ENCODE peak calls at places on chromosomes 6 and 20, in six cellular contexts. One of them, this sample, is unnamed.

GRCh38 chr6:168742146-168742782 is 301.3 kb downstream of the SMOC2 start:
- DNase-seq in HepG2: no peak
- DNase-seq in K562: no peak
- DNase-seq in HCT116: no peak
- DNase-seq in H1: no peak
- DNase-seq in GM12878: no peak
- DNase-seq in this sample: no peak

GRCh38 chr6:43242908-43243648 is at the start of gene TTBK1:
- DNase-seq in HepG2: no peak
- DNase-seq in K562: peak; percentile 78
- DNase-seq in HCT116: no peak
- DNase-seq in H1: no peak
- DNase-seq in GM12878: no peak
- DNase-seq in this sample: no peak

GRCh38 chr20:53711333-53712211 is 117.9 kb upstream of the ZNF217 start:
- DNase-seq in HepG2: peak; percentile 69
- DNase-seq in K562: no peak
- DNase-seq in HCT116: no peak
- DNase-seq in H1: no peak
- DNase-seq in GM12878: no peak
- DNase-seq in this sample: no peak

GRCh38 chr6:142763205-142763604 is 181.8 kb downstream of the HIVEP2 start:
- DNase-seq in HepG2: no peak
- DNase-seq in K562: no peak
- DNase-seq in HCT116: no peak
- DNase-seq in H1: no peak
- DNase-seq in GM12878: no peak
- DNase-seq in this sample: no peak

GRCh38 chr20:57266251-57267157 is at the start of gene BMP7:
- DNase-seq in HepG2: no peak
- DNase-seq in K562: no peak
- DNase-seq in HCT116: no peak
- DNase-seq in H1: no peak
- DNase-seq in GM12878: no peak
- DNase-seq in this sample: no peak

GRCh38 chr6:168908887-168909286 is 344.8 kb downstream of the THBS2 start:
- DNase-seq in HepG2: no peak
- DNase-seq in K562: no peak
- DNase-seq in HCT116: no peak
- DNase-seq in H1: no peak
- DNase-seq in GM12878: no peak
- DNase-seq in this sample: no peak

GRCh38 chr6:156720739-156721714 is 56.2 kb upstream of the ARID1B start:
- DNase-seq in HepG2: peak; percentile 24
- DNase-seq in K562: no peak
- DNase-seq in HCT116: no peak
- DNase-seq in H1: peak; percentile 63
- DNase-seq in GM12878: peak; percentile 76
- DNase-seq in this sample: peak; percentile 54

GRCh38 chr20:38927902-38928578 is 1.8 kb downstream of the FAM83D start:
- DNase-seq in HepG2: no peak
- DNase-seq in K562: no peak
- DNase-seq in HCT116: no peak
- DNase-seq in H1: no peak
- DNase-seq in GM12878: no peak
- DNase-seq in this sample: no peak

GRCh38 chr6:28160233-28160632 is 18.6 kb downstream of the ZKSCAN8 start:
- DNase-seq in HepG2: no peak
- DNase-seq in K562: no peak
- DNase-seq in HCT116: no peak
- DNase-seq in H1: no peak
- DNase-seq in GM12878: no peak
- DNase-seq in this sample: no peak

GRCh38 chr20:58480455-58481356 is 34.5 kb downstream of the APCDD1L start:
- DNase-seq in HepG2: no peak
- DNase-seq in K562: no peak
- DNase-seq in HCT116: no peak
- DNase-seq in H1: no peak
- DNase-seq in GM12878: no peak
- DNase-seq in this sample: no peak

GRCh38 chr20:965956-966355 is 36.2 kb downstream of the RSPO4 start:
- DNase-seq in HepG2: no peak
- DNase-seq in K562: no peak
- DNase-seq in HCT116: no peak
- DNase-seq in H1: no peak
- DNase-seq in GM12878: no peak
- DNase-seq in this sample: no peak

GRCh38 chr6:134593442-134593841 is 275.5 kb upstream of the SGK1 start:
- DNase-seq in HepG2: no peak
- DNase-seq in K562: no peak
- DNase-seq in HCT116: no peak
- DNase-seq in H1: no peak
- DNase-seq in GM12878: no peak
- DNase-seq in this sample: no peak

GRCh38 chr20:32589256-32589655 is 4.1 kb upstream of the NOL4L start:
- DNase-seq in HepG2: no peak
- DNase-seq in K562: no peak
- DNase-seq in HCT116: no peak
- DNase-seq in H1: no peak
- DNase-seq in GM12878: no peak
- DNase-seq in this sample: no peak

GRCh38 chr6:98986216-98986615 is 38.5 kb upstream of the FBXL4 start:
- DNase-seq in HepG2: no peak
- DNase-seq in K562: no peak
- DNase-seq in HCT116: no peak
- DNase-seq in H1: no peak
- DNase-seq in GM12878: no peak
- DNase-seq in this sample: no peak

GRCh38 chr6:73519943-73520687 is 717 bp downstream of the EEF1A1 start:
- DNase-seq in HepG2: peak; percentile 59
- DNase-seq in K562: peak; percentile 64
- DNase-seq in HCT116: no peak
- DNase-seq in H1: no peak
- DNase-seq in GM12878: no peak
- DNase-seq in this sample: no peak

GRCh38 chr20:52083627-52084232 is 107.8 kb downstream of the ZFP64 start:
- DNase-seq in HepG2: peak; percentile 73
- DNase-seq in K562: peak; percentile 22
- DNase-seq in HCT116: peak; percentile 54
- DNase-seq in H1: peak; percentile 25
- DNase-seq in GM12878: no peak
- DNase-seq in this sample: peak; percentile 42

GRCh38 chr20:723756-724155 is 44.5 kb downstream of the SLC52A3 start:
- DNase-seq in HepG2: no peak
- DNase-seq in K562: no peak
- DNase-seq in HCT116: no peak
- DNase-seq in H1: no peak
- DNase-seq in GM12878: no peak
- DNase-seq in this sample: no peak

GRCh38 chr6:80163754-80164187 is 57.3 kb downstream of the BCKDHB start:
- DNase-seq in HepG2: peak; percentile 26
- DNase-seq in K562: no peak
- DNase-seq in HCT116: peak; percentile 72
- DNase-seq in H1: no peak
- DNase-seq in GM12878: peak; percentile 27
- DNase-seq in this sample: peak; percentile 6

GRCh38 chr6:90266845-90267621 is 29.6 kb downstream of the BACH2 start:
- DNase-seq in HepG2: no peak
- DNase-seq in K562: no peak
- DNase-seq in HCT116: no peak
- DNase-seq in H1: no peak
- DNase-seq in GM12878: no peak
- DNase-seq in this sample: no peak

GRCh38 chr20:63536997-63537524 is at the start of gene PTK6:
- DNase-seq in HepG2: no peak
- DNase-seq in K562: peak; percentile 46
- DNase-seq in HCT116: no peak
- DNase-seq in H1: no peak
- DNase-seq in GM12878: no peak
- DNase-seq in this sample: no peak

GRCh38 chr20:59775221-59776055 is 158.0 kb downstream of the SYCP2 start:
- DNase-seq in HepG2: no peak
- DNase-seq in K562: no peak
- DNase-seq in HCT116: no peak
- DNase-seq in H1: no peak
- DNase-seq in GM12878: no peak
- DNase-seq in this sample: no peak

GRCh38 chr20:58402827-58403226 is 13.8 kb downstream of the VAPB start:
- DNase-seq in HepG2: no peak
- DNase-seq in K562: no peak
- DNase-seq in HCT116: no peak
- DNase-seq in H1: no peak
- DNase-seq in GM12878: peak; percentile 21
- DNase-seq in this sample: no peak

GRCh38 chr20:1301031-1301529 is 27.9 kb downstream of the SDCBP2 start:
- DNase-seq in HepG2: no peak
- DNase-seq in K562: peak; percentile 45
- DNase-seq in HCT116: peak; percentile 18
- DNase-seq in H1: no peak
- DNase-seq in GM12878: no peak
- DNase-seq in this sample: peak; percentile 58

GRCh38 chr20:37697314-37697713 is 3.5 kb downstream of the CTNNBL1 start:
- DNase-seq in HepG2: no peak
- DNase-seq in K562: no peak
- DNase-seq in HCT116: no peak
- DNase-seq in H1: no peak
- DNase-seq in GM12878: peak; percentile 66
- DNase-seq in this sample: no peak
- H3K9ac ChIP-seq in HepG2: no peak overlapping the region
- H3K9ac ChIP-seq in K562: no peak overlapping the region
- H3K9ac ChIP-seq in HCT116: no peak overlapping the region
- H3K9ac ChIP-seq in H1: no peak overlapping the region
- H3K9ac ChIP-seq in GM12878: no peak overlapping the region
- H3K9ac ChIP-seq in this sample: no peak overlapping the region

GRCh38 chr6:148509789-148510581 is 167.3 kb downstream of the SASH1 start:
- DNase-seq in HepG2: no peak
- DNase-seq in K562: no peak
- DNase-seq in HCT116: no peak
- DNase-seq in H1: no peak
- DNase-seq in GM12878: no peak
- DNase-seq in this sample: no peak
- TF ChIP-seq ZNF274 in HepG2: no peak
- TF ChIP-seq ZNF274 in K562: no peak
- TF ChIP-seq ZNF274 in HCT116: no peak
- TF ChIP-seq ZNF274 in H1: no peak
- TF ChIP-seq ZNF274 in GM12878: no peak
- TF ChIP-seq ZNF274 in this sample: no peak

DNA sequence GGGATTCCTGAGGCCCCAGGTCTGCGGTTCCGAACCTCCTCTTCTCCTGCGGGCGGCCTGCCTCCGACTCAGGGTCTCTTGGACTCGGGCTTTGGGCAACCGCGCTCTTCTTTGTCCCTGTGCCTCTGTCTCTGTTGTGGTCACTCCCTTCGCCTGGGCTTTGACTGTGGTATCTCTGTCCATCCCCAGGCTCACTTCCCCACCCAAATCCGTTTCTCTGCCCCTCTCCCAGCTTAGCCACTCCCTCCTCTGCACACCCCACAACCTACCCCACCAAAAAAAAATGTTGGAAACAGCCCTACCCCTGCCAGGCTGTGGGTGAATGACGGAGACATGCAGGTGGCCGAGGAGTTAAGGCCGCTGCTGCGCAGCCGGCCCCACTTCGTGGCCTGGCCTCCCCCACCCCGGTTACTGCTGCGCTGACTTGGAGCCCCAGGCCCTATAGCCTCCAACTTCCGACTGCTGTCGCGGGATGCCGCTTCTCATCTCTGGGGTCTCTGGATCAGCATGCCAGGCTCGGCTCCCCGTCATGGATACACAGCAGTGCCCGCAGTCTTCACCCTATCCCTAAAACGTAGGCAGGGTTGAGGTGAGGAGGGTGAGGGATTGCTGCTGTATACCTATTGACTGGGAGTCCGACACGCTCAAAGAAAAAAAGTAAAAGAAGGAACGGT is 2.7 kb upstream of the MAFB start:
- DNase-seq in HepG2: no peak
- DNase-seq in K562: no peak
- DNase-seq in HCT116: no peak
- DNase-seq in H1: no peak
- DNase-seq in GM12878: no peak
- DNase-seq in this sample: no peak
- H3K4me3 ChIP-seq in HepG2: no peak overlapping the region
- H3K4me3 ChIP-seq in K562: no peak overlapping the region
- H3K4me3 ChIP-seq in HCT116: no peak overlapping the region
- H3K4me3 ChIP-seq in H1: peak overlapping the region; percentile 21
- H3K4me3 ChIP-seq in GM12878: no peak overlapping the region
- H3K4me3 ChIP-seq in this sample: no peak overlapping the region

GRCh38 chr20:19711126-19711525 is 46.9 kb upstream of the RIN2 start:
- DNase-seq in HepG2: no peak
- DNase-seq in K562: no peak
- DNase-seq in HCT116: no peak
- DNase-seq in H1: no peak
- DNase-seq in GM12878: no peak
- DNase-seq in this sample: no peak
- H3K9ac ChIP-seq in HepG2: no peak overlapping the region
- H3K9ac ChIP-seq in K562: no peak overlapping the region
- H3K9ac ChIP-seq in HCT116: no peak overlapping the region
- H3K9ac ChIP-seq in H1: no peak overlapping the region
- H3K9ac ChIP-seq in GM12878: no peak overlapping the region
- H3K9ac ChIP-seq in this sample: no peak overlapping the region

GRCh38 chr6:33076406-33076934 is 680 bp downstream of the HLA-DPB1 start:
- DNase-seq in HepG2: no peak
- DNase-seq in K562: no peak
- DNase-seq in HCT116: no peak
- DNase-seq in H1: no peak
- DNase-seq in GM12878: no peak
- DNase-seq in this sample: no peak
- TF ChIP-seq ZNF274 in HepG2: no peak
- TF ChIP-seq ZNF274 in K562: no peak
- TF ChIP-seq ZNF274 in HCT116: no peak
- TF ChIP-seq ZNF274 in H1: no peak
- TF ChIP-seq ZNF274 in GM12878: no peak
- TF ChIP-seq ZNF274 in this sample: no peak

GRCh38 chr6:71080793-71081192 is 123.9 kb upstream of the B3GAT2 start:
- DNase-seq in HepG2: no peak
- DNase-seq in K562: no peak
- DNase-seq in HCT116: no peak
- DNase-seq in H1: no peak
- DNase-seq in GM12878: no peak
- DNase-seq in this sample: no peak

GRCh38 chr6:71080151-71080550 is 123.3 kb upstream of the B3GAT2 start:
- DNase-seq in HepG2: no peak
- DNase-seq in K562: no peak
- DNase-seq in HCT116: no peak
- DNase-seq in H1: no peak
- DNase-seq in GM12878: no peak
- DNase-seq in this sample: no peak

GRCh38 chr6:71077655-71078054 is 120.8 kb upstream of the B3GAT2 start:
- DNase-seq in HepG2: no peak
- DNase-seq in K562: no peak
- DNase-seq in HCT116: no peak
- DNase-seq in H1: no peak
- DNase-seq in GM12878: no peak
- DNase-seq in this sample: no peak

GRCh38 chr6:71079707-71080106 is 122.8 kb upstream of the B3GAT2 start:
- DNase-seq in HepG2: no peak
- DNase-seq in K562: no peak
- DNase-seq in HCT116: no peak
- DNase-seq in H1: no peak
- DNase-seq in GM12878: no peak
- DNase-seq in this sample: no peak

GRCh38 chr6:71082033-71082620 is 125.3 kb upstream of the B3GAT2 start:
- DNase-seq in HepG2: no peak
- DNase-seq in K562: no peak
- DNase-seq in HCT116: no peak
- DNase-seq in H1: no peak
- DNase-seq in GM12878: no peak
- DNase-seq in this sample: no peak
- H3K4me3 ChIP-seq in HepG2: no peak overlapping the region
- H3K4me3 ChIP-seq in K562: no peak overlapping the region
- H3K4me3 ChIP-seq in HCT116: no peak overlapping the region
- H3K4me3 ChIP-seq in H1: no peak overlapping the region
- H3K4me3 ChIP-seq in GM12878: no peak overlapping the region
- H3K4me3 ChIP-seq in this sample: no peak overlapping the region